ENCODE peak calls at places on chromosomes 6 and 20, in four cellular contexts. Y is NT2/D1; H is mesenteric fat pad; J is stimulated activated CD4-positive, alpha-beta T cell treated with anti-CD3 and anti-CD28 coated beads, Interleukin-1b, Interleukin-23, amount 100 ng/mL, for 4 hours. S is an unnamed sample.

GRCh38 chr6:29992792-29993191 is 50.5 kb downstream of the HLA-A start:
- DNase-seq in J (no peak), Y (no peak), H (no peak), S (no peak)

GRCh38 chr6:145540741-145541140 is 194.6 kb downstream of the EPM2A start:
- DNase-seq in Y (no peak), H (no peak), J (no peak), S (no peak)

GRCh38 chr20:48616481-48616880 is 211.3 kb downstream of the PREX1 start:
- DNase-seq in J (no peak), H (no peak), Y (no peak), S (no peak)

GRCh38 chr6:21103626-21104224 is 489.8 kb upstream of the SOX4 start:
- DNase-seq in J (no peak), Y (no peak), H (no peak), S (no peak)

GRCh38 chr6:116156405-116157326 is 30.7 kb upstream of the COL10A1 start:
- DNase-seq in J (no peak), Y (no peak), H (no peak), S (no peak)

GRCh38 chr6:119349341-119350201 is at the start of gene MAN1A1:
- DNase-seq in J (peak; percentile 87), Y (peak; percentile 58), H (peak; percentile 97), S (peak; percentile 74)

GRCh38 chr20:63695419-63696310 is 787 bp upstream of the TNFRSF6B start:
- DNase-seq in H (no peak), Y (no peak), J (no peak), S (no peak)

GRCh38 chr6:153096792-153097191 is 34.3 kb downstream of the RGS17 start:
- DNase-seq in J (no peak), Y (no peak), H (no peak), S (no peak)

GRCh38 chr6:100818066-100818465 is 63.1 kb downstream of the ASCC3 start:
- DNase-seq in Y (no peak), H (no peak), J (no peak), S (no peak)

GRCh38 chr6:30954631-30955366 is 14.0 kb downstream of the MUCL3 start:
- DNase-seq in J (no peak), H (no peak), Y (no peak), S (no peak)

GRCh38 chr6:164086326-164086887 is 671.9 kb downstream of the QKI start:
- DNase-seq in H (no peak), J (no peak), Y (no peak), S (no peak)

GRCh38 chr6:45637056-45637455 is 259.3 kb upstream of the SUPT3H start:
- DNase-seq in J (no peak), H (no peak), Y (no peak), S (no peak)

GRCh38 chr20:59207742-59208357 is 44.2 kb downstream of the ZNF831 start:
- DNase-seq in Y (peak; percentile 81), J (peak; percentile 72), H (no peak), S (peak; percentile 13)

GRCh38 chr6:111011360-111012142 is 29.7 kb downstream of the RPF2 start:
- DNase-seq in Y (no peak), J (no peak), H (no peak), S (no peak)

GRCh38 chr6:132023490-132023889 is 72.3 kb upstream of the CCN2 start:
- DNase-seq in H (no peak), J (no peak), Y (no peak), S (no peak)

GRCh38 chr6:5208491-5208890 is 52.3 kb downstream of the LYRM4 start:
- DNase-seq in J (no peak), H (no peak), Y (no peak), S (no peak)

S was measured in occipital lobe.